ENCODE peak calls at places on chromosomes 16 and 17, in five cellular contexts. E is tibial nerve, V is neural progenitor cell, M is heart right ventricle, Y is hepatocyte. X is an unnamed sample.

GRCh38 chr17:41691031-41691777 is 2.5 kb downstream of the EIF1 start:
- DNase-seq in V (no peak), E (no peak), M (no peak), Y (no peak), X (no peak)

GRCh38 chr17:69709441-69709840 is 294.9 kb downstream of the MAP2K6 start:
- DNase-seq in E (no peak), V (no peak), M (no peak), Y (no peak), X (no peak)

GRCh38 chr16:11094838-11095565 is 150.6 kb downstream of the CLEC16A start:
- DNase-seq in Y (no peak), E (no peak), M (no peak), V (no peak), X (no peak)

GRCh38 chr17:17398188-17398927 is 78.4 kb upstream of the MED9 start:
- DNase-seq in V (no peak), Y (no peak), M (no peak), E (peak; percentile 60), X (no peak)

GRCh38 chr17:60322056-60322387 is 69.9 kb downstream of the USP32 start:
- DNase-seq in Y (no peak), E (no peak), V (no peak), M (no peak), X (no peak)

GRCh38 chr16:72372082-72372615 is 200.2 kb upstream of the PMFBP1 start:
- DNase-seq in Y (no peak), V (peak; percentile 4), E (no peak), M (no peak), X (no peak)

GRCh38 chr16:68242926-68243858 is 2.0 kb upstream of the PLA2G15 start:
- DNase-seq in M (no peak), E (no peak), Y (no peak), V (no peak), X (no peak)

GRCh38 chr17:75739174-75739573 is 17.9 kb downstream of the ITGB4 start:
- DNase-seq in M (no peak), E (no peak), V (no peak), Y (no peak), X (no peak)

GRCh38 chr17:18136357-18136756 is 27.8 kb downstream of the MYO15A start:
- DNase-seq in M (no peak), E (no peak), Y (no peak), V (no peak), X (no peak)

GRCh38 chr16:67447508-67448076 is 16.7 kb downstream of the HSD11B2 start:
- DNase-seq in M (peak; percentile 33), V (no peak), E (no peak), Y (no peak), X (peak; percentile 71)

GRCh38 chr16:25699069-25699468 is 7.3 kb downstream of the HS3ST4 start:
- DNase-seq in Y (no peak), M (no peak), V (no peak), E (no peak), X (no peak)

GRCh38 chr16:50273382-50273690 is 7.0 kb downstream of the ADCY7 start:
- DNase-seq in M (no peak), E (no peak), V (no peak), Y (no peak), X (no peak)

GRCh38 chr17:29483503-29483902 is 83.3 kb downstream of the ABHD15 start:
- DNase-seq in Y (no peak), E (no peak), V (no peak), M (no peak), X (no peak)

GRCh38 chr17:14201595-14201994 is 35.1 kb downstream of the CDRT15 start:
- DNase-seq in E (no peak), Y (no peak), V (no peak), M (no peak), X (no peak)

GRCh38 chr16:89691231-89691985 is 4.9 kb downstream of the CDK10 start:
- DNase-seq in E (no peak), V (no peak), Y (no peak), M (no peak), X (no peak)

GRCh38 chr16:55667753-55668152 is 12.0 kb downstream of the SLC6A2 start:
- DNase-seq in M (no peak), V (no peak), E (no peak), Y (no peak), X (no peak)

GRCh38 chr17:69525920-69526841 is 111.7 kb downstream of the MAP2K6 start:
- DNase-seq in V (peak; percentile 55), Y (peak; percentile 76), M (peak; percentile 34), E (peak; percentile 57), X (peak; percentile 66)

GRCh38 chr17:27078296-27078695 is 215.6 kb upstream of the WSB1 start:
- DNase-seq in M (no peak), E (no peak), Y (no peak), V (no peak), X (no peak)

GRCh38 chr16:67897231-67897630 is 4.2 kb downstream of the PSKH1 start:
- DNase-seq in E (peak; percentile 71), Y (no peak), M (peak; percentile 42), V (no peak), X (no peak)

GRCh38 chr17:42389135-42389417 is 834 bp upstream of the STAT3 start:
- DNase-seq in Y (no peak), E (no peak), M (no peak), V (no peak), X (no peak)

GRCh38 chr16:89923640-89924297 is 627 bp downstream of the TUBB3 start:
- DNase-seq in V (peak; percentile 75), E (no peak), M (no peak), Y (peak; percentile 47), X (peak; percentile 44)

GRCh38 chr16:264440-264951 is 11.2 kb downstream of the RGS11 start:
- DNase-seq in Y (no peak), M (no peak), E (no peak), V (no peak), X (peak; percentile 5)

GRCh38 chr17:37089998-37090397 is 141.2 kb downstream of the AATF start:
- DNase-seq in M (no peak), E (no peak), V (no peak), Y (no peak), X (no peak)

GRCh38 chr17:21129023-21129681 is 2.4 kb downstream of the DHRS7B start:
- DNase-seq in Y (peak; percentile 32), E (peak; percentile 43), M (peak; percentile 36), V (no peak), X (peak; percentile 36)
- H3K27ac ChIP-seq in Y (no peak overlapping the region), E (no peak overlapping the region), M (no peak overlapping the region), V (no peak overlapping the region), X (no peak overlapping the region)

DNA sequence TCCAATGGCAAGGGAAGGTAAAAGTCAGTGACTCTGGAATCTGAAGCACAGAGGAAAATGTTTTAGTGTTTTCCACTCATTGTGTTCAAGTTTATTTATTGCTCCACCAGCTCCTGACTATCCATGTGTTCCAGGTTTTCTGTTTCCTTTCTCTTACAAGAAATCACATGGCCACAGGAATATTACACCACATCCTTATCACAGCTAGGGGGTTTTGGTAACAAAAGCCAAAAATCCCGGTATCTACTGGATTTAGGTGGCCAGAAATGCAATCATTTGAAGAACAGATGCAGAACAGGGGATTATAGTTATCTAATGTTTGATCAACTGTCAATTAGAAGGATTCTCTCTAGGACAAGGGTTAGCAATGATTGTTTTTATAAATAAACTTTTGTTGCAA is 47.9 kb downstream of the STH start:
- DNase-seq in V (no peak), M (no peak), Y (no peak), E (no peak), X (no peak)
- TF ChIP-seq CTCF in V (no peak), M (no peak), Y (no peak), E (no peak), X (no peak)

DNA sequence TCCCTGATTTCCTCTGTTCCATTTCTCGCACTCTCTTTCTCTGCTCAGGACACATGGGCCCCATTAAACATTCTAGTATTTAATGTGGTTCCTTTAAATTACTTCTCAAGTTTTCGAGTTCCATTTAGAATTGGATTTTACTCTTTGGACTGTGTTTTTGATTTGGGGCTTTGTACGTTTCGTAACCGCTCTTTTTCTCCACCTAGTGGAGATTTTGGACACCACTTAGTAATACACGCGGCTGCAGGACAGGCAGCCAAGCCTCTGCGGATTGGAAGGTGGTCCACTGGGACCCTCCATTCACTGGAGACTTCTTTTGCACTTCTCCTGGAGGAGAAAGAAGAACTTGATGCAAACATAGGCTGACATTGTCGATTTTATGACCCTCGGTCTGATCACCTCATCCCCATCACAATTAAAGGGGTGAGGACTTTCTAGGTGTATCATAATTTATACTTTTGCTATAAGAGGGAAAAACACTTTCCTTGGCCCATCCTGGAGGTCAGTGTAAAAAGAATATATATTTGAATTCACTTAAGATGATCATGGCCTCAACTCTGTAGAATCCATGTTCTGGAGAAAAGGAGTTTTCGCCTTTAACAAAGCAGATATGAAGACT is 85.8 kb downstream of the NOG start:
- DNase-seq in E (peak; percentile 20), M (no peak), V (peak; percentile 69), Y (peak; percentile 51), X (no peak)
- H3K4me3 ChIP-seq in E (no peak overlapping the region), M (peak overlapping the region; percentile 29), V (peak overlapping the region; percentile 60), Y (peak overlapping the region; percentile 4), X (peak overlapping the region; percentile 28)

GRCh38 chr17:71969500-71969899 is 151.3 kb upstream of the SOX9 start:
- DNase-seq in E (no peak), V (no peak), M (no peak), Y (no peak), X (no peak)
- H3K27ac ChIP-seq in E (no peak overlapping the region), V (no peak overlapping the region), M (no peak overlapping the region), Y (no peak overlapping the region), X (no peak overlapping the region)

GRCh38 chr17:39981207-39982068 is 831 bp downstream of the PSMD3 start:
- DNase-seq in E (no peak), Y (peak; percentile 43), V (peak; percentile 8), M (no peak), X (no peak)
- TF ChIP-seq CTCF in E (no peak), Y (no peak), V (no peak), M (no peak), X (peak; percentile 27)

GRCh38 chr17:72825218-72825617 is 267.3 kb downstream of the SLC39A11 start:
- DNase-seq in E (no peak), M (no peak), V (no peak), Y (no peak), X (no peak)
- H3K4me3 ChIP-seq in E (no peak overlapping the region), M (no peak overlapping the region), V (no peak overlapping the region), Y (no peak overlapping the region), X (no peak overlapping the region)

GRCh38 chr17:57609125-57609877 is 135.8 kb downstream of the CCDC182 start:
- DNase-seq in E (no peak), Y (peak; percentile 45), V (no peak), M (no peak), X (no peak)
- H3K27ac ChIP-seq in E (no peak overlapping the region), Y (peak overlapping the region; percentile 73), V (no peak overlapping the region), M (no peak overlapping the region), X (peak overlapping the region; percentile 11)

DNA sequence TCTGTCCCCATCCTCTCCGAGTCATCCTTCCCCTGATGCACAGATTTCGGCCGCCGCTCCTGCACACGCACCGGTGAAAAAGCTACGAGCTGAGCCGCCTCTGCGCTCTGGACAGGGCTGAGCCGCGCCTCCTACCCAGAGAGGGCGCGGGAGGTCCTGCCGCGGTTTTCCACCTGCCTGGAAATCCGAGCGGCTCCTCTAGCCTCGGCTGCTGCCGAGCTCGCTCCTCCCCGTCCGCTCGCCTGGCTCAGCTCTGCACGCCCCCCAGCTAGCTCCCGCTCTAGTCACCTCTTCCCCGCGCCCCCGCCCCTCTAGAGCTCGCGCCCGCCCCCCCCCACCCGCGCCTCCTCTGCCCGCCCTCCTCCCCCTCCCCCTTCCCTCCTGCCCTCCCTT is 198 bp upstream of the SHISA9 start:
- DNase-seq in V (peak; percentile 94), M (no peak), Y (peak; percentile 44), E (no peak), X (peak; percentile 26)
- TF ChIP-seq CTCF in V (no peak), M (no peak), Y (no peak), E (no peak), X (no peak)